ENCODE peak calls at places on chromosomes 16 and 17, in ten cellular contexts. One of them, this sample, is unnamed.

GRCh38 chr17:63626551-63627228 is 4.5 kb downstream of the MAP3K3 start:
- DNase-seq in A549: no peak
- DNase-seq in dorsolateral prefrontal cortex: no peak
- DNase-seq in tibial nerve: no peak
- DNase-seq in cardiac muscle cell: no peak
- DNase-seq in astrocyte of the cerebellum: no peak
- DNase-seq in choroid plexus epithelial cell: peak
- DNase-seq in Panc1: no peak
- DNase-seq in transverse colon: no peak
- DNase-seq in testis: no peak
- DNase-seq in this sample: peak

GRCh38 chr17:71402661-71403141 is 718.1 kb upstream of the SOX9 start:
- DNase-seq in A549: peak
- DNase-seq in dorsolateral prefrontal cortex: no peak
- DNase-seq in tibial nerve: no peak
- DNase-seq in cardiac muscle cell: no peak
- DNase-seq in astrocyte of the cerebellum: no peak
- DNase-seq in choroid plexus epithelial cell: no peak
- DNase-seq in Panc1: no peak
- DNase-seq in transverse colon: no peak
- DNase-seq in testis: no peak
- DNase-seq in this sample: peak

GRCh38 chr17:50638572-50638850 is 3.8 kb downstream of the ABCC3 start:
- DNase-seq in A549: peak
- DNase-seq in dorsolateral prefrontal cortex: no peak
- DNase-seq in tibial nerve: no peak
- DNase-seq in cardiac muscle cell: no peak
- DNase-seq in astrocyte of the cerebellum: no peak
- DNase-seq in choroid plexus epithelial cell: peak
- DNase-seq in Panc1: no peak
- DNase-seq in transverse colon: no peak
- DNase-seq in testis: no peak
- DNase-seq in this sample: peak

GRCh38 chr17:7260601-7261376 is 1.5 kb downstream of the CLDN7 start:
- DNase-seq in A549: no peak
- DNase-seq in dorsolateral prefrontal cortex: no peak
- DNase-seq in tibial nerve: no peak
- DNase-seq in cardiac muscle cell: peak
- DNase-seq in astrocyte of the cerebellum: no peak
- DNase-seq in choroid plexus epithelial cell: no peak
- DNase-seq in Panc1: no peak
- DNase-seq in transverse colon: peak
- DNase-seq in testis: no peak
- DNase-seq in this sample: no peak

GRCh38 chr17:6177941-6178694 is 107.9 kb downstream of the WSCD1 start:
- DNase-seq in A549: no peak
- DNase-seq in dorsolateral prefrontal cortex: no peak
- DNase-seq in tibial nerve: no peak
- DNase-seq in cardiac muscle cell: no peak
- DNase-seq in astrocyte of the cerebellum: no peak
- DNase-seq in choroid plexus epithelial cell: no peak
- DNase-seq in Panc1: no peak
- DNase-seq in transverse colon: no peak
- DNase-seq in testis: no peak
- DNase-seq in this sample: no peak

GRCh38 chr16:14086477-14086876 is 15.4 kb downstream of the MRTFB start:
- DNase-seq in A549: no peak
- DNase-seq in dorsolateral prefrontal cortex: no peak
- DNase-seq in tibial nerve: no peak
- DNase-seq in cardiac muscle cell: no peak
- DNase-seq in astrocyte of the cerebellum: no peak
- DNase-seq in choroid plexus epithelial cell: no peak
- DNase-seq in Panc1: no peak
- DNase-seq in transverse colon: no peak
- DNase-seq in testis: no peak
- DNase-seq in this sample: no peak

GRCh38 chr16:80084614-80085013 is 456.2 kb upstream of the DYNLRB2 start:
- DNase-seq in A549: peak
- DNase-seq in dorsolateral prefrontal cortex: no peak
- DNase-seq in tibial nerve: peak
- DNase-seq in cardiac muscle cell: peak
- DNase-seq in astrocyte of the cerebellum: peak
- DNase-seq in choroid plexus epithelial cell: peak
- DNase-seq in Panc1: no peak
- DNase-seq in transverse colon: peak
- DNase-seq in testis: peak
- DNase-seq in this sample: peak

GRCh38 chr16:88804173-88804551 is 573 bp downstream of the CDT1 start:
- DNase-seq in A549: no peak
- DNase-seq in dorsolateral prefrontal cortex: no peak
- DNase-seq in tibial nerve: no peak
- DNase-seq in cardiac muscle cell: no peak
- DNase-seq in astrocyte of the cerebellum: no peak
- DNase-seq in choroid plexus epithelial cell: no peak
- DNase-seq in Panc1: no peak
- DNase-seq in transverse colon: no peak
- DNase-seq in testis: no peak
- DNase-seq in this sample: no peak

GRCh38 chr17:74815671-74816370 is 39.7 kb upstream of the NAT9 start:
- DNase-seq in A549: no peak
- DNase-seq in dorsolateral prefrontal cortex: no peak
- DNase-seq in tibial nerve: no peak
- DNase-seq in cardiac muscle cell: peak
- DNase-seq in astrocyte of the cerebellum: no peak
- DNase-seq in choroid plexus epithelial cell: peak
- DNase-seq in Panc1: no peak
- DNase-seq in transverse colon: no peak
- DNase-seq in testis: no peak
- DNase-seq in this sample: no peak

GRCh38 chr17:74813793-74814192 is 37.6 kb upstream of the NAT9 start:
- DNase-seq in A549: no peak
- DNase-seq in dorsolateral prefrontal cortex: no peak
- DNase-seq in tibial nerve: no peak
- DNase-seq in cardiac muscle cell: no peak
- DNase-seq in astrocyte of the cerebellum: no peak
- DNase-seq in choroid plexus epithelial cell: no peak
- DNase-seq in Panc1: no peak
- DNase-seq in transverse colon: no peak
- DNase-seq in testis: no peak
- DNase-seq in this sample: no peak

GRCh38 chr17:74815067-74815466 is 38.9 kb upstream of the NAT9 start:
- DNase-seq in A549: no peak
- DNase-seq in dorsolateral prefrontal cortex: no peak
- DNase-seq in tibial nerve: no peak
- DNase-seq in cardiac muscle cell: no peak
- DNase-seq in astrocyte of the cerebellum: no peak
- DNase-seq in choroid plexus epithelial cell: no peak
- DNase-seq in Panc1: no peak
- DNase-seq in transverse colon: no peak
- DNase-seq in testis: no peak
- DNase-seq in this sample: no peak

GRCh38 chr17:74812109-74812864 is 36.1 kb upstream of the NAT9 start:
- DNase-seq in A549: no peak
- DNase-seq in dorsolateral prefrontal cortex: no peak
- DNase-seq in tibial nerve: no peak
- DNase-seq in cardiac muscle cell: peak
- DNase-seq in astrocyte of the cerebellum: no peak
- DNase-seq in choroid plexus epithelial cell: peak
- DNase-seq in Panc1: no peak
- DNase-seq in transverse colon: no peak
- DNase-seq in testis: peak
- DNase-seq in this sample: no peak

DNA sequence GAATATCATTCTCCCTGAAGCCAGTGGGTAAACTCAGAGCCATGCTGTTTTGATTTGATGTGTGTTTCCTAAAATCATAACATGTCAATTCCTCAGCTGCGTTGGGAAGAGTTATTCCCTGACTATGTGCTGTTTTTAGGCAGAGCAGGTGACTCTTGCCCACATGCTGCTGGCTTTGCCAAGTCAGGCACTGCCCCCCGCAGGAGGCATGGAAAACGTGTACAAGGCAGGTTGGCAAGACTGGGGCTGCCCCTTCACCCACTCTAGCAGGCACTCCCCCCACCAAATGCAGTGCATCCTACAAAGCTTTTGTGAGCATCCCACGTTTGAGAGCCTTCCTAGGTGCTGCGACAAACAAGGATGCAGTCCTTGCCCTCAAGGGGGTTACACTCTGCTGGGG is 38.3 kb upstream of the NAT9 start:
- DNase-seq in A549: no peak
- DNase-seq in dorsolateral prefrontal cortex: no peak
- DNase-seq in tibial nerve: no peak
- DNase-seq in cardiac muscle cell: no peak
- DNase-seq in astrocyte of the cerebellum: no peak
- DNase-seq in choroid plexus epithelial cell: no peak
- DNase-seq in Panc1: no peak
- DNase-seq in transverse colon: no peak
- DNase-seq in testis: no peak
- DNase-seq in this sample: no peak
- TF ChIP-seq CTCF in A549: no peak
- TF ChIP-seq CTCF in dorsolateral prefrontal cortex: no peak
- TF ChIP-seq CTCF in tibial nerve: no peak
- TF ChIP-seq CTCF in cardiac muscle cell: peak
- TF ChIP-seq CTCF in astrocyte of the cerebellum: no peak
- TF ChIP-seq CTCF in choroid plexus epithelial cell: no peak
- TF ChIP-seq CTCF in Panc1: no peak
- TF ChIP-seq CTCF in transverse colon: no peak
- TF ChIP-seq CTCF in testis: no peak
- TF ChIP-seq CTCF in this sample: no peak

GRCh38 chr17:36933174-36934143 is 3.8 kb upstream of the LHX1 start:
- DNase-seq in A549: no peak
- DNase-seq in dorsolateral prefrontal cortex: peak
- DNase-seq in tibial nerve: no peak
- DNase-seq in cardiac muscle cell: no peak
- DNase-seq in astrocyte of the cerebellum: no peak
- DNase-seq in choroid plexus epithelial cell: no peak
- DNase-seq in Panc1: no peak
- DNase-seq in transverse colon: no peak
- DNase-seq in testis: no peak
- DNase-seq in this sample: no peak

GRCh38 chr17:36931096-36931696 is 6.1 kb upstream of the LHX1 start:
- DNase-seq in A549: no peak
- DNase-seq in dorsolateral prefrontal cortex: no peak
- DNase-seq in tibial nerve: no peak
- DNase-seq in cardiac muscle cell: no peak
- DNase-seq in astrocyte of the cerebellum: no peak
- DNase-seq in choroid plexus epithelial cell: no peak
- DNase-seq in Panc1: no peak
- DNase-seq in transverse colon: no peak
- DNase-seq in testis: no peak
- DNase-seq in this sample: no peak

GRCh38 chr17:36931697-36932382 is 5.4 kb upstream of the LHX1 start:
- DNase-seq in A549: no peak
- DNase-seq in dorsolateral prefrontal cortex: peak
- DNase-seq in tibial nerve: no peak
- DNase-seq in cardiac muscle cell: no peak
- DNase-seq in astrocyte of the cerebellum: no peak
- DNase-seq in choroid plexus epithelial cell: no peak
- DNase-seq in Panc1: no peak
- DNase-seq in transverse colon: no peak
- DNase-seq in testis: no peak
- DNase-seq in this sample: no peak

GRCh38 chr17:36934144-36934758 is 3.0 kb upstream of the LHX1 start:
- DNase-seq in A549: peak
- DNase-seq in dorsolateral prefrontal cortex: peak
- DNase-seq in tibial nerve: no peak
- DNase-seq in cardiac muscle cell: no peak
- DNase-seq in astrocyte of the cerebellum: no peak
- DNase-seq in choroid plexus epithelial cell: no peak
- DNase-seq in Panc1: no peak
- DNase-seq in transverse colon: no peak
- DNase-seq in testis: no peak
- DNase-seq in this sample: no peak

DNA sequence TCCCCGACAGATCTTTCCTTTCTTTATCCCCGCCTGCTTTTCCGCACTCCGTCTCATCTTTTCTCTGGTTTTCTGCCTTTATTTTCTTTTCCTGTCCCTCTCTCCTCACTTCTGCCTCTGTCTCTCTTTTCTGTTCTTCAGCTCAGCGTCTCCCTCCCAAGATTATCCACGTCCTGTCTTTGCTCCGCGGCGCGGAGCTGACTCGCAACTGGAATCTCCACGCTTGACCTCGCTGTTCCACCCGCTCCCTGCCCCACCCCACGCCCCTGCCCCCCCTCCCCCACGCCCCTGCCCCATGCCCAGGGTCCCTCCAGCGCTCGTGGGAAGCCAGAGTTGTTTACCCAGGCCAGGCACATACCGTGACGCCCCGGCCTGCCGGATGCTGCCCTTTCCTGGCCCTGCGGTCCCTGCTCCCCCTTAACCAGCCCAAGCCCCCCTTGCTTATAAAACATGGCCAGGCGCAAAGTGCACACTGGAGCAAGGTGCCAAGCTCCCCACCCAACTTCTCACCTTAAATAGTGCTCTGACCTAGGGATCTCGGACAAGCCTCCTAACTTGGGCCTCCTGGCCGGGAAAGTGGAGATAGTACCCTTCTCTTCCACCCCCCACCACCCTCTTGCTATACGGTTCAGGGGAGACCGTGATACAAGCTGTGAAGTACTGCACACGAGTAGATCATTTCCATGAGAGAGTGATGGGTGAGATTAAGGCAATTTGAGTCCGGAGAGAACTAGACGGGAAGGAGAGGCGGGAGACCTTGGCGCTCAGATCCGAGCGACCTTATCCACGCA is 4.7 kb upstream of the LHX1 start:
- DNase-seq in A549: no peak
- DNase-seq in dorsolateral prefrontal cortex: no peak
- DNase-seq in tibial nerve: no peak
- DNase-seq in cardiac muscle cell: no peak
- DNase-seq in astrocyte of the cerebellum: no peak
- DNase-seq in choroid plexus epithelial cell: no peak
- DNase-seq in Panc1: no peak
- DNase-seq in transverse colon: no peak
- DNase-seq in testis: no peak
- DNase-seq in this sample: no peak
- H3K4me3 ChIP-seq in A549: no peak
- H3K4me3 ChIP-seq in dorsolateral prefrontal cortex: no peak
- H3K4me3 ChIP-seq in tibial nerve: peak
- H3K4me3 ChIP-seq in cardiac muscle cell: no peak
- H3K4me3 ChIP-seq in astrocyte of the cerebellum: no peak
- H3K4me3 ChIP-seq in choroid plexus epithelial cell: no peak
- H3K4me3 ChIP-seq in Panc1: no peak
- H3K4me3 ChIP-seq in transverse colon: no peak
- H3K4me3 ChIP-seq in testis: no peak
- H3K4me3 ChIP-seq in this sample: no peak

DNA sequence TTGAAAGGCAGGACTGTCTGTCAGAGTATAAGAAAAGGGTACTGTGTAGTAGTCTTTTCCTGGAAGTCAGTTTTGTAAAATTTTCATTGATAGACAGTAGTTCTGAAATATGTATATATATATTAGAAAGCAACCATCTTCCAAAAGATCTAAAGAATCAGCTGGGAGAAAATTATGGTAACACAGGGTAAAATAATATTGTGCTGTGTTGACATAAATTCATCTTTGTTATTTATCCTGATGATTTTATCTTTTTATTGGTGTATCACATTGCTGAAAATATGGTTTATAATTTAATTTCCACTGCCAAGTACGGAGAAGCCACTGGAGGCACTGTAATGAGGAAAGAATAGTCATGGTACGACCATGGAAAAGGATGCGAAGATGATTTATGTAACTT is 324.9 kb downstream of the CA10 start:
- DNase-seq in A549: no peak
- DNase-seq in dorsolateral prefrontal cortex: no peak
- DNase-seq in tibial nerve: no peak
- DNase-seq in cardiac muscle cell: no peak
- DNase-seq in astrocyte of the cerebellum: no peak
- DNase-seq in choroid plexus epithelial cell: no peak
- DNase-seq in Panc1: no peak
- DNase-seq in transverse colon: no peak
- DNase-seq in testis: no peak
- DNase-seq in this sample: no peak
- TF ChIP-seq CTCF in A549: no peak
- TF ChIP-seq CTCF in dorsolateral prefrontal cortex: no peak
- TF ChIP-seq CTCF in tibial nerve: no peak
- TF ChIP-seq CTCF in cardiac muscle cell: no peak
- TF ChIP-seq CTCF in astrocyte of the cerebellum: no peak
- TF ChIP-seq CTCF in choroid plexus epithelial cell: no peak
- TF ChIP-seq CTCF in Panc1: no peak
- TF ChIP-seq CTCF in transverse colon: no peak
- TF ChIP-seq CTCF in testis: no peak
- TF ChIP-seq CTCF in this sample: no peak

GRCh38 chr16:87761020-87761506 is 4.7 kb downstream of the KLHDC4 start:
- DNase-seq in A549: no peak
- DNase-seq in dorsolateral prefrontal cortex: no peak
- DNase-seq in tibial nerve: no peak
- DNase-seq in cardiac muscle cell: no peak
- DNase-seq in astrocyte of the cerebellum: no peak
- DNase-seq in choroid plexus epithelial cell: no peak
- DNase-seq in Panc1: no peak
- DNase-seq in transverse colon: no peak
- DNase-seq in testis: no peak
- DNase-seq in this sample: no peak

GRCh38 chr16:87765473-87765775 is 362 bp downstream of the KLHDC4 start:
- DNase-seq in A549: no peak
- DNase-seq in dorsolateral prefrontal cortex: no peak
- DNase-seq in tibial nerve: no peak
- DNase-seq in cardiac muscle cell: no peak
- DNase-seq in astrocyte of the cerebellum: no peak
- DNase-seq in choroid plexus epithelial cell: no peak
- DNase-seq in Panc1: no peak
- DNase-seq in transverse colon: peak
- DNase-seq in testis: no peak
- DNase-seq in this sample: no peak

GRCh38 chr16:87764600-87765472 is 950 bp downstream of the KLHDC4 start:
- DNase-seq in A549: no peak
- DNase-seq in dorsolateral prefrontal cortex: no peak
- DNase-seq in tibial nerve: no peak
- DNase-seq in cardiac muscle cell: no peak
- DNase-seq in astrocyte of the cerebellum: no peak
- DNase-seq in choroid plexus epithelial cell: no peak
- DNase-seq in Panc1: no peak
- DNase-seq in transverse colon: no peak
- DNase-seq in testis: no peak
- DNase-seq in this sample: no peak

GRCh38 chr16:87762620-87763019 is 3.2 kb downstream of the KLHDC4 start:
- DNase-seq in A549: no peak
- DNase-seq in dorsolateral prefrontal cortex: no peak
- DNase-seq in tibial nerve: no peak
- DNase-seq in cardiac muscle cell: no peak
- DNase-seq in astrocyte of the cerebellum: no peak
- DNase-seq in choroid plexus epithelial cell: no peak
- DNase-seq in Panc1: no peak
- DNase-seq in transverse colon: peak
- DNase-seq in testis: no peak
- DNase-seq in this sample: no peak

DNA sequence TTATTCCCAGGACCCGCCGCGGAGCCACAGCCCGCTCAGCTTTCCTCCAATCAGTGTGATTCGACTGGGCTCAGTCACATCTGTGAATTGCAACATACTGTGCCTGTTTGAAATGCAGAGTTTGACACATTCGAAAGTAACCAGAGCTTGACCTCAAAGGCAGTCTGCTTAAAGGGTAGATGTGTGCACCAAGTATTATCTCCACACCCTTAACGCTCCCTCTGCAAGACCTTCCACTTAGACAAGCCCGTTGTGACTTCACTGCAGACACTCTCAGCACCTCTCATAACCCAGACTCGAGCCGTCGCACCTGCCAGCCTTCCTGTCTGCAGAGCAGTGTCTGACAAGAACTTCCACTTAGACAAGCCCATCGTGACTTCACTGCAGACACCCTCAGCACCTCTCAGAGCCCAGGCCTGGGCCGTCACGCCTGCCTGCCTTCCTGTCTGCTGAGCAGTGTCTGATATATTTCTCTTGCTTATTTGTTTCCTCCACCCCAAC is 3.7 kb downstream of the KLHDC4 start:
- DNase-seq in A549: no peak
- DNase-seq in dorsolateral prefrontal cortex: no peak
- DNase-seq in tibial nerve: no peak
- DNase-seq in cardiac muscle cell: peak
- DNase-seq in astrocyte of the cerebellum: no peak
- DNase-seq in choroid plexus epithelial cell: no peak
- DNase-seq in Panc1: no peak
- DNase-seq in transverse colon: no peak
- DNase-seq in testis: no peak
- DNase-seq in this sample: no peak
- H3K4me3 ChIP-seq in A549: no peak
- H3K4me3 ChIP-seq in dorsolateral prefrontal cortex: no peak
- H3K4me3 ChIP-seq in tibial nerve: no peak
- H3K4me3 ChIP-seq in cardiac muscle cell: no peak
- H3K4me3 ChIP-seq in astrocyte of the cerebellum: no peak
- H3K4me3 ChIP-seq in choroid plexus epithelial cell: no peak
- H3K4me3 ChIP-seq in Panc1: no peak
- H3K4me3 ChIP-seq in transverse colon: no peak
- H3K4me3 ChIP-seq in testis: no peak
- H3K4me3 ChIP-seq in this sample: no peak